ENCODE peak calls at places on chromosomes 7 and 10, in ten cellular contexts. K is right lobe of liver, H is uterus, T is ovary, Q is astrocyte of the spinal cord, A is fibroblast of the aortic adventitia, R is lower lobe of right lung, W is fibroblast of lung, V is left lung, S is PC-3. E is an unnamed sample.

GRCh38 chr7:101179117-101179779 is 845 bp downstream of the NAT16 start:
- DNase-seq in A (no peak), W (no peak), V (no peak), R (no peak), K (no peak), Q (no peak), T (no peak), S (no peak), H (no peak), E (no peak)

GRCh38 chr10:132712698-132713232 is 73.2 kb downstream of the NKX6-2 start:
- DNase-seq in V (peak; percentile 28), A (no peak), H (no peak), T (no peak), K (peak; percentile 37), W (no peak), R (peak; percentile 20), Q (no peak), S (no peak), E (no peak)

GRCh38 chr7:158274404-158274811 is 313.2 kb downstream of the PTPRN2 start:
- DNase-seq in H (no peak), A (no peak), T (no peak), R (no peak), S (no peak), Q (no peak), W (no peak), V (peak; percentile 73), K (peak; percentile 19), E (no peak)

GRCh38 chr10:127903789-127904188 is 3.1 kb upstream of the PTPRE start:
- DNase-seq in T (no peak), K (no peak), H (no peak), S (no peak), A (no peak), W (no peak), R (no peak), V (no peak), Q (no peak), E (no peak)

GRCh38 chr10:20760450-20760849 is 136.7 kb downstream of the NEBL start:
- DNase-seq in A (no peak), W (no peak), Q (no peak), H (no peak), V (no peak), T (no peak), R (no peak), S (no peak), K (no peak), E (no peak)

GRCh38 chr10:2619472-2619871 is 447.9 kb upstream of the PFKP start:
- DNase-seq in S (peak; percentile 10), V (no peak), W (no peak), K (no peak), R (no peak), H (no peak), Q (no peak), T (no peak), A (no peak), E (no peak)

GRCh38 chr7:44595934-44596635 is 10.3 kb upstream of the OGDH start:
- DNase-seq in R (no peak), S (no peak), V (no peak), T (no peak), Q (no peak), K (no peak), H (no peak), A (peak; percentile 67), W (peak; percentile 47), E (no peak)

GRCh38 chr10:11036424-11037011 is 18.8 kb downstream of the CELF2 start:
- DNase-seq in H (peak; percentile 48), A (peak; percentile 79), S (peak; percentile 48), T (no peak), V (no peak), R (no peak), K (no peak), Q (peak; percentile 56), W (peak; percentile 76), E (no peak)

GRCh38 chr7:148773344-148773743 is 74.6 kb downstream of the CUL1 start:
- DNase-seq in R (no peak), K (no peak), Q (peak; percentile 77), H (no peak), T (no peak), A (no peak), W (no peak), V (no peak), S (no peak), E (no peak)

DNA sequence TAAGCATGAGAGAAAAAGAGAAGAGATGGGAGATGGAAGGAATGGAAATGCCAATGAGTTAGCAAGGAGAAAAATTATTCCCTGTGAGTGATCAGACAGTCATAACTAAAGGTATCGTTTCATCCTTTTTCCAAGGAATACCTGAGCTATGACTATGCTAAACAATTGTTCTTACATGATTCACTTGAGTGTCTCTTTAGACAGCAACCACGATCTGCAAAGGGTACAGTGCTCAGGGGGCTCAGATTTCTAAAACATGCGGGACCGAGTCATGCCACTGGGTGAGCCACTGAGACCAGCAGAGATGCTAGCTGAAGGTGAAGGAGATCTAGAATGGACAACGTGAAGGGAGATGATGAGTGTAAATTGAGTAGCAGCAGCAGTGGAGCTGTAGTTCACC is 78.0 kb upstream of the CTTNBP2 start:
- DNase-seq in T (no peak), S (peak; percentile 83), W (no peak), R (no peak), H (no peak), Q (no peak), A (no peak), K (no peak), V (no peak), E (no peak)
- TF ChIP-seq CTCF in T (no peak), S (peak; percentile 31), W (no peak), R (no peak), H (no peak), Q (no peak), A (no peak), K (no peak), V (no peak), E (no peak)

DNA sequence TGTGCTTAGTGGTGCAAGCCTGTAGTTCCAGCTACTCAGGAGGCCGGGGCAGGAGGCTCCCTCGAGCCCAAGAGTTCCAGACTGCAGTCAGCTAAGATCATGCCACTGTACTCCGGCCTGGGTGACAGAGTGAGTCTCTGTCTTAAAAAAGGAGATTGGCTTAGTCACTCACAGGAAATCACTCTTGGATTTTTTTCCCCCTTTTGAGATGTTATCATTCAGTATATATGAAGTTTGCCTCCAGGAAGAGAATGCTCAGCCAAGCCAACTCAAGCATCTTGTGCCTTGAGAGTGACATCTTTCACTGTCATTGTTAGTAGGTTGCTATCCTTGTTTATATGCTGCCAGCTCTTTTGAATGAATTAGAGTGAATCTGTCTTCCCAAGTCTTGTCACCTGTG is 28.0 kb downstream of the NIPSNAP2 start:
- DNase-seq in W (no peak), R (no peak), T (no peak), K (no peak), S (no peak), V (no peak), A (no peak), H (no peak), Q (no peak), E (no peak)
- H3K4me3 ChIP-seq in W (no peak overlapping the region), R (no peak overlapping the region), T (no peak overlapping the region), K (no peak overlapping the region), S (no peak overlapping the region), V (no peak overlapping the region), A (no peak overlapping the region), H (no peak overlapping the region), Q (no peak overlapping the region), E (no peak overlapping the region)

DNA sequence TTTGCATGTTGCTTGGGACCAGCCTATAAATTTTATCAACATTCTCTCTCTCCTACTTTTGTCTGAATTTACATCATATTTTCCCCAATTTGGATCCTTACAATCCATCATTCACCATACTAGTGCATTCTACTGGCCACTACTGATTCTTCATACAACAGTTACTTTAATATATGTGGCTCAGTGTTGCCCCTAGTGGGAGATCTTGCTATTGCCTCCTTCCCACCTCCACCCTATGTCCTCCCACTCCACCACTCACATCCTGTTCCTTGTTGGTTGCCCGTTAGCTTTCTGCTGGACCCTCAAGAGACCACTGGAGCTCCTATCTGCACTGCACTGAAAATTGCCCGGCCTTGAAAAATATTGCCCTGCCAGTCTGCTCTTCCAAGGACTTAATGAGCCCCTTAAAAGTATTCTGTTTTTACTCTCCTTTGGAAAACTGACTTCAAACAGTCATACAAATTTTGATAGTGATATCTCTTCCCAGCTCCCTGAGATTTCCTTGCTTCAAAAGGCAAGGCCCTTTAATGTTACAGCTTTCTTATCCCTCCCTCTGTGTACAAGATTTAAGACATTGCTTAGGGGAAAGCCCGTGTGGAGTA is 243.2 kb upstream of the TMEM229A start:
- DNase-seq in A (no peak), V (no peak), S (peak; percentile 64), K (no peak), Q (no peak), H (no peak), T (no peak), R (no peak), W (peak; percentile 17), E (no peak)
- TF ChIP-seq CTCF in A (no peak), V (no peak), S (peak; percentile 66), K (peak; percentile 32), Q (peak; percentile 50), H (no peak), T (no peak), R (peak; percentile 34), W (peak; percentile 48), E (no peak)

DNA sequence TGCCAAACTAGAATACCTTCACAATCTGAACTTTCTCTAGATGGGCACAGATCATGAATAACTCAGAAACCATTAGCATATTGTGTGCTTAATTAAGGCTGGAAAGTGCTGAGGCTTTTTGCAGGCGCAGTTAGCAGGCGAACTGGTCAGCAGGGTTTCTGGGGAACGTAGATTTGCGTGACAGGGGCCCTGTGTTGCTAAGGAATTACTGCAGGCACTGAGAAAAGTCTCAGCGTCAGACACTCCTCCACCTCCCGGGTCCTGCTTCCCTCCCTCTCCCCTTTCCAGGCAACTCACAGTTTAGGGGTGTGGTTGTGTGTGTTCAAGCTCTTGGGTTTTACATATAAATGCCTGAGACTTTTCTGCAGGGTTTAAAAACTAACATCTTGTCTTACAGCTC is 2.2 kb downstream of the MAP3K8 start:
- DNase-seq in W (peak; percentile 55), S (peak; percentile 64), T (no peak), K (no peak), V (no peak), H (no peak), Q (peak; percentile 65), A (peak; percentile 89), R (no peak), E (no peak)
- H3K4me3 ChIP-seq in W (peak overlapping the region; percentile 92), S (peak overlapping the region; percentile 98), T (peak overlapping the region; percentile 94), K (peak overlapping the region; percentile 81), V (peak overlapping the region; percentile 96), H (peak overlapping the region; percentile 84), Q (no peak overlapping the region), A (peak overlapping the region; percentile 91), R (peak overlapping the region; percentile 76), E (peak overlapping the region; percentile 77)

DNA sequence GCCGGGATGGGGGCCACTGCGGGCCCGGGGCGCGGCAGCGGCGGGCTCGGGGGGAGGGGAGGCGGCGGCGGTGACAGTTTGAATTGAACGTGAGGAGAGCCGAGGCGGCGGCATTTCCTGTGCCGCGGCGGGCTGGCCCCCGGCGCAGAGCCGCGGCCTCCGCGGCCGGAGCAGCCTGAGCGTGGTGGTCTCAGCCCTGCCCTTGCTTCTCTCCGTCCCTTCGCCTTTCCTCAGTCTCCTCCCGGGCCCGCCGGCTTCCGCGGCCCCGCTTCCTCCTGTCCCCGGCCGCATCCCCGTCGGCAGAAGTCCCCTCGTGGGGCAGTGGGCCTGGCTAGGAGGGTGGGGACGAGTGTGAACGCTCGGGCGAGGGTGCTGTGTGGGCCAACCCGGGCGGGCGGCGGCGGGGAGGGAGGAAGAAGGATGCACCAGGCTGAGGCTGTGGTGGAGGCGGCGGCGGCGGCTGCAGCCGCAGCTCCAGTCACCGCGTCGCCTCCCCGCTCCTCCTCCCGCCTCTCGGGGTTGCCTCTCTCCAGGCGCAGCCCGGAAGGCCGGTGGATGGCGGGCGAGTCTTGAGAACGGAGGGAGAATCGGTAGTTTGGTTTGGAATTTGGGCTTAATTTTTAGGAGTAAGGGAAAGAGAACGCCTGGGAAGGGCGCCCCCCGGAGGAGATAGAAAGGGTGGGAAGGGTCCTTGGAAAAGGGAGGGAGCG is 690 bp downstream of the SEPTIN7 start:
- DNase-seq in T (peak; percentile 77), H (peak; percentile 60), W (peak; percentile 74), R (peak; percentile 83), S (peak; percentile 43), A (peak; percentile 70), V (peak; percentile 94), Q (peak; percentile 68), K (peak; percentile 75), E (peak; percentile 85)
- TF ChIP-seq CTCF in T (peak; percentile 54), H (peak; percentile 39), W (peak; percentile 67), R (peak; percentile 55), S (peak; percentile 69), A (peak; percentile 78), V (peak; percentile 31), Q (peak; percentile 84), K (peak; percentile 65), E (peak; percentile 71)